ENCODE peak calls at places on chromosomes 11 and 22, in five cellular contexts. H is foreskin keratinocyte; Q is SJSA1; G is stimulated activated CD4-positive, alpha-beta T cell treated with anti-CD3 and anti-CD28 coated beads, Interleukin-2, amount 100 ng/mL, for 48 hours; C is IMR-90. Y is an unnamed sample.

GRCh38 chr22:24973867-24974266 is 21.4 kb downstream of the KIAA1671 start:
- DNase-seq in C (no peak), H (no peak), Q (no peak), G (no peak), Y (no peak)

GRCh38 chr11:65448418-65449196 is 26.0 kb downstream of the NEAT1 start:
- DNase-seq in G (no peak), H (peak), Q (no peak), C (peak), Y (no peak)

GRCh38 chr22:47161631-47162030 is 399.2 kb downstream of the TBC1D22A start:
- DNase-seq in Q (no peak), C (no peak), G (no peak), H (no peak), Y (no peak)

GRCh38 chr11:68692881-68693483 is 8.6 kb downstream of the GAL start:
- DNase-seq in Q (no peak), G (no peak), H (no peak), C (no peak), Y (no peak)

GRCh38 chr11:4025248-4025956 is 69.2 kb upstream of the RRM1 start:
- DNase-seq in H (peak), G (no peak), C (peak), Q (peak), Y (no peak)

GRCh38 chr11:131684111-131685060 is 314.0 kb downstream of the NTM start:
- DNase-seq in C (no peak), Q (no peak), G (no peak), H (no peak), Y (no peak)

GRCh38 chr11:42631223-42631843 is 680.5 kb upstream of the API5 start:
- DNase-seq in H (peak), C (no peak), G (no peak), Q (peak), Y (no peak)

GRCh38 chr11:43694477-43694876 is 13.9 kb downstream of the HSD17B12 start:
- DNase-seq in C (no peak), Q (no peak), G (no peak), H (no peak), Y (no peak)

GRCh38 chr22:38125731-38126344 is 15.4 kb upstream of the BAIAP2L2 start:
- DNase-seq in Q (no peak), C (no peak), G (no peak), H (no peak), Y (no peak)

GRCh38 chr22:46985507-46985882 is 223.0 kb downstream of the TBC1D22A start:
- DNase-seq in H (no peak), G (no peak), Q (no peak), C (no peak), Y (no peak)

GRCh38 chr11:12884751-12885318 is 124.3 kb upstream of the RASSF10 start:
- DNase-seq in Q (no peak), G (no peak), C (no peak), H (no peak), Y (no peak)

GRCh38 chr22:49417833-49418232 is 409.8 kb downstream of the BRD1 start:
- DNase-seq in Q (no peak), G (no peak), C (no peak), H (no peak), Y (no peak)

GRCh38 chr11:109605006-109605405 is 183.0 kb downstream of the C11orf87 start:
- DNase-seq in G (no peak), C (no peak), Q (no peak), H (no peak), Y (no peak)

GRCh38 chr11:34029176-34029575 is 22.4 kb upstream of the CAPRIN1 start:
- DNase-seq in C (no peak), G (no peak), Q (no peak), H (peak), Y (no peak)

GRCh38 chr11:13073119-13073981 is 64.2 kb downstream of the RASSF10 start:
- DNase-seq in G (no peak), Q (peak), H (peak), C (peak), Y (no peak)

GRCh38 chr22:41449321-41449720 is 2.7 kb upstream of the TOB2 start:
- DNase-seq in C (no peak), H (peak), G (no peak), Q (no peak), Y (no peak)

GRCh38 chr11:68855205-68855978 is 13.7 kb upstream of the CPT1A start:
- DNase-seq in C (peak), H (no peak), G (no peak), Q (peak), Y (no peak)

GRCh38 chr11:33893711-33894401 is 2.0 kb upstream of the LMO2 start:
- DNase-seq in C (no peak), H (no peak), Q (no peak), G (peak), Y (peak)

GRCh38 chr11:130470832-130471706 is 22.6 kb downstream of the ADAMTS15 start:
- DNase-seq in C (no peak), Q (no peak), G (no peak), H (no peak), Y (no peak)

GRCh38 chr11:114197799-114198500 is 98.2 kb upstream of the NNMT start:
- DNase-seq in G (no peak), C (peak), Q (peak), H (peak), Y (no peak)

GRCh38 chr22:50255099-50255498 is 4.0 kb upstream of the HDAC10 start:
- DNase-seq in G (no peak), C (no peak), H (no peak), Q (no peak), Y (no peak)

GRCh38 chr11:927871-928270 is 2.2 kb downstream of the AP2A2 start:
- DNase-seq in C (no peak), G (no peak), H (no peak), Q (no peak), Y (no peak)

GRCh38 chr11:76626921-76627391 is 43.6 kb downstream of the LRRC32 start:
- DNase-seq in G (peak), C (peak), Q (peak), H (no peak), Y (peak)

GRCh38 chr11:43923327-43924111 is 18.9 kb upstream of the C11orf96 start:
- DNase-seq in C (peak), Q (peak), G (no peak), H (no peak), Y (no peak)

GRCh38 chr11:102912482-102912830 is 37.7 kb upstream of the MMP12 start:
- DNase-seq in C (peak), H (peak), G (no peak), Q (no peak), Y (no peak)

GRCh38 chr11:36233226-36233625 is 56.0 kb downstream of the COMMD9 start:
- DNase-seq in C (peak), Q (peak), H (no peak), G (no peak), Y (no peak)

GRCh38 chr11:120034881-120035620 is 102.9 kb downstream of the TRIM29 start:
- DNase-seq in C (no peak), H (no peak), Q (no peak), G (no peak), Y (no peak)

GRCh38 chr11:9681583-9682372 is 17.9 kb downstream of the SWAP70 start:
- DNase-seq in Q (no peak), H (no peak), G (no peak), C (no peak), Y (no peak)

GRCh38 chr11:110467556-110467955 is 37.8 kb downstream of the FDX1 start:
- DNase-seq in G (no peak), C (no peak), H (no peak), Q (no peak), Y (no peak)

GRCh38 chr11:100003985-100004384 is 683.1 kb upstream of the ARHGAP42 start:
- DNase-seq in G (no peak), C (no peak), H (no peak), Q (no peak), Y (no peak)

GRCh38 chr11:61820174-61820573 is 3.4 kb upstream of the FADS1 start:
- DNase-seq in G (no peak), Q (no peak), H (peak), C (peak), Y (no peak)

GRCh38 chr22:38072322-38073149 is 11.4 kb downstream of the SLC16A8 start:
- DNase-seq in G (no peak), C (no peak), Q (no peak), H (no peak), Y (no peak)

GRCh38 chr22:44473580-44473979 is 24.5 kb downstream of the RTL6 start:
- DNase-seq in H (no peak), G (no peak), C (no peak), Q (no peak), Y (no peak)

GRCh38 chr11:84022221-84022620 is 736.1 kb upstream of the CCDC90B start:
- DNase-seq in G (no peak), H (no peak), C (no peak), Q (no peak), Y (no peak)

GRCh38 chr11:125070699-125071254 is 7.7 kb downstream of the SLC37A2 start:
- DNase-seq in H (peak), Q (no peak), G (no peak), C (peak), Y (peak)

GRCh38 chr11:34798985-34799384 is 117.2 kb downstream of the APIP start:
- DNase-seq in G (no peak), H (no peak), C (no peak), Q (no peak), Y (no peak)

GRCh38 chr11:67351275-67352005 is 1.9 kb downstream of the POLD4 start:
- DNase-seq in G (peak), Q (peak), H (peak), C (peak), Y (no peak)

Y was measured in GM18507.